ENCODE peak calls at places on chromosomes 1 and 21, in six cellular contexts. C is K562, Y is breast epithelium, P is prostate gland, V is suprapubic skin, B is transverse colon. Q is an unnamed sample.

GRCh38 chr1:16175610-16176553 is 20.0 kb upstream of the EPHA2 start:
- DNase-seq in V (peak), B (peak), Y (peak), P (peak), C (peak), Q (no peak)

GRCh38 chr1:67566803-67567202 is 118.2 kb upstream of the GADD45A start:
- DNase-seq in Y (no peak), V (no peak), B (no peak), P (no peak), C (no peak), Q (no peak)

GRCh38 chr1:234613992-234614584 is 4.1 kb upstream of the IRF2BP2 start:
- DNase-seq in B (no peak), V (no peak), Y (no peak), C (no peak), P (no peak), Q (no peak)

GRCh38 chr1:58773406-58773840 is 10.4 kb downstream of the JUN start:
- DNase-seq in Y (peak), V (no peak), C (no peak), P (peak), B (peak), Q (no peak)

GRCh38 chr21:16837319-16837718 is 675.5 kb upstream of the CXADR start:
- DNase-seq in C (no peak), Y (no peak), B (no peak), V (no peak), P (no peak), Q (no peak)

GRCh38 chr21:26041441-26042180 is 129.0 kb downstream of the APP start:
- DNase-seq in B (no peak), P (no peak), Y (no peak), C (no peak), V (no peak), Q (no peak)

GRCh38 chr21:41045534-41046268 is 122.3 kb upstream of the BACE2 start:
- DNase-seq in Y (no peak), B (no peak), C (peak), P (peak), V (no peak), Q (peak)

GRCh38 chr1:211738709-211739301 is 63.4 kb upstream of the NEK2 start:
- DNase-seq in P (no peak), B (no peak), Y (no peak), C (no peak), V (no peak), Q (no peak)

GRCh38 chr1:156368889-156369684 is at the start of gene RHBG:
- DNase-seq in P (peak), Y (peak), V (no peak), C (no peak), B (peak), Q (peak)

DNA sequence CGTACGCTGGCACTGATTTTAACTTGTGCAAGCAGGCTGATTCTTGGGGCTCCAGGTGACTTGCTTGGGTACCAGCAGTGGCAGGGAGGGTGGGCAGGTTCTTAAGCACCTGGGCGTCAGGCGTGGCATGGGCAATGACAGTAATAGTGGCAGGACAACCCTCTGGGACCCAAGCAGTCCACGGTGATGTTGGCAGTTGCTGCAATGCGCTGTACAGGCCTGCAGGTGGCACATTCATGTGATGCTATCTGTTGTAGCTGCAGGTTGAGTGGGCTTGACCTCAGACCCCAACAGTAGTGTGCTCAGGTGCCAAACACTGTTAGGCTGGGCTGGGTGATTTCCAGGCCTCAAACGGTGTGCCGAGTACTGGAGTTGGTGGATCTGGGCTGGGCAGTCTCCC is 10.2 kb upstream of the OR10J4 start:
- DNase-seq in C (no peak), V (no peak), P (no peak), B (no peak), Y (no peak), Q (peak)
- TF ChIP-seq CTCF in C (no peak), V (no peak), P (no peak), B (no peak), Y (no peak), Q (peak)

DNA sequence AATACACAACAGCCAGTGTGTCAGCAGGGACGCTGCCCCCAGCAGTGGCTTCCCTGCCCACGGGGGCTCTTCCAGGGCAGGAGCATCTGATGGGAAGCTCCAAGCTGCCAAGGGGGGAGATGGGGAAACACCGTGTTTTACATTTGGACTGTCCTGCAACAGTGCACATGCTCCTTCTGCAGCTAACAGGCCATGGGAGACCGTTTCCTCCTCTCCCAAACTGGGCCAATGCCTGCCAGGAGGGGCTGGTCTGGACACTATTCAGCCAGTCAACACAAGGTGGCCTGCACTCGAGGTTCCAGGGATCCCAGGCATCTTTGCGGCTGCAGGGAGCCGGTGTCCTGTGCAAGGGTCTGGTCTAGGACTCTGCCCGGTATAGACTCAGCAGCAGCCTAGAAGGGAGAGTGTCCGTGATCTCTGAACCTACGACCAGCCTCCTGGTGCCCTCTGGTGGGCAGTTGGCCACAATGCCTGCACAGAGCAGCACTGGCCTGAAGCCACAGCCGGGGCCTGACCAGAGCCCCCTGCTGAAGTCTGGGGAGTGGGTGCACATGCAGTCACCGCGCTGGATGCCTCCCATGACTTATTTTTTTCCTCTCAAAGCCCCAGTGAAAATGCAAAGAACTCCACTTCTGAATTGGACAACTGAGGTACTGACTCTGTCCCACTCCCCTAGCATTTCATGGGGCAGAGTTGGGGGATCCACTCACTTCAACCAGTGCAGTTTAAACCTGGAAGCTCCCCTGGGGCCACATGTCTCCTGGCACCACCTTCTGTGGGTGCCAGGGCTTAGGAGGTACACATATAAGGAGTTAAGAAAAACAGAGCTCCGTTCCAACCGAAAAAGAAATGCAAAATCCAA is 33.3 kb downstream of the RCC2 start:
- DNase-seq in B (peak), P (peak), V (no peak), Y (peak), C (peak), Q (peak)
- TF ChIP-seq POLR2AphosphoS5 in B (no peak), P (no peak), V (no peak), Y (no peak), C (peak), Q (peak)

GRCh38 chr1:167362638-167363037 is 142.0 kb downstream of the POU2F1 start:
- DNase-seq in V (no peak), C (no peak), P (no peak), Y (no peak), B (no peak), Q (no peak)
- H3K4me3 ChIP-seq in V (no peak), C (no peak), P (no peak), Y (no peak), B (no peak), Q (no peak)

DNA sequence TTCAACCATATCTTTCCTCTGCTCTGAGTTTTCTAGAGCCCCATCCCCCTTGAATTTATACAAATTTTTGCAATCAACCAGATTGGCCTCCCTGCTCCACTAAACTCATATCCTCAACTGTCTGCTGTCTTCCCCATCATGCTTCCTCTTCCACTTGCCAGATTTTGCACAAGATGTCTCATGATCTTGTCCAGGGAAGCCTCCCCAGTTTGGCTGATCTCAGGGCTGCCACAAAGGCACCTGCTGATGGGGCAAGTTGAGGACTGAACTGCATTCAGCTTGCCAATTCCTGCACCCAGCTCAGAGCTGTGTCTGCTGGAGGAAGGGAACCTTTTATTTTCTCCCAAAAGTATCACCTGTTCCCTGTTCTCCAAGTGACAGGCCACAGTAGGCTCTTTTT is 3.8 kb upstream of the KCNJ9 start:
- DNase-seq in B (no peak), Y (no peak), V (no peak), P (no peak), C (no peak), Q (no peak)
- TF ChIP-seq CTCF in B (no peak), Y (no peak), V (no peak), P (no peak), C (no peak), Q (no peak)

GRCh38 chr1:8984990-8985389 is 39.3 kb downstream of the CA6 start:
- DNase-seq in V (no peak), B (no peak), C (no peak), Y (no peak), P (no peak), Q (no peak)
- TF ChIP-seq POLR2AphosphoS5 in V (no peak), B (no peak), C (no peak), Y (no peak), P (no peak), Q (no peak)

GRCh38 chr1:174247472-174247871 is 88.2 kb downstream of the RABGAP1L start:
- DNase-seq in P (no peak), C (no peak), Y (no peak), V (no peak), B (no peak), Q (peak)
- H3K4me3 ChIP-seq in P (no peak), C (no peak), Y (no peak), V (no peak), B (no peak), Q (no peak)